ENCODE peak calls at places on chromosomes 2 and 18, in seven cellular contexts. E is HepG2, C is HCT116, Z is GM12878, B is SK-N-SH, M is K562, V is H1. N is an unnamed sample.

GRCh38 chr2:48070415-48070814 is 164.1 kb upstream of the FBXO11 start:
- DNase-seq in E (no peak), C (no peak), Z (no peak), B (no peak), M (no peak), V (no peak), N (no peak)

GRCh38 chr2:160432633-160433032 is 61.0 kb downstream of the RBMS1 start:
- DNase-seq in E (no peak), C (peak), Z (no peak), B (no peak), M (no peak), V (no peak), N (no peak)

GRCh38 chr18:47184419-47185050 is 8.4 kb upstream of the IER3IP1 start:
- DNase-seq in E (peak), C (peak), Z (no peak), B (no peak), M (peak), V (no peak), N (no peak)

GRCh38 chr18:38693085-38693484 is 1127.5 kb upstream of the CELF4 start:
- DNase-seq in E (no peak), C (no peak), Z (no peak), B (no peak), M (no peak), V (no peak), N (no peak)

GRCh38 chr2:31333046-31333445 is 81.5 kb downstream of the XDH start:
- DNase-seq in E (no peak), C (no peak), Z (no peak), B (no peak), M (no peak), V (no peak), N (no peak)

GRCh38 chr2:207950063-207950760 is 75.1 kb downstream of the PLEKHM3 start:
- DNase-seq in E (no peak), C (no peak), Z (no peak), B (no peak), M (no peak), V (no peak), N (no peak)

GRCh38 chr2:112033600-112033999 is 21.5 kb upstream of the TMEM87B start:
- DNase-seq in E (no peak), C (peak), Z (no peak), B (no peak), M (no peak), V (no peak), N (no peak)

GRCh38 chr18:48667276-48668254 is 128.7 kb downstream of the CTIF start:
- DNase-seq in E (peak), C (no peak), Z (no peak), B (peak), M (no peak), V (no peak), N (no peak)

GRCh38 chr2:107437265-107437664 is 389.4 kb upstream of the RGPD4 start:
- DNase-seq in E (no peak), C (no peak), Z (no peak), B (no peak), M (no peak), V (no peak), N (no peak)

GRCh38 chr2:159064446-159065301 is 96.2 kb downstream of the TANC1 start:
- DNase-seq in E (peak), C (no peak), Z (no peak), B (peak), M (no peak), V (no peak), N (no peak)

DNA sequence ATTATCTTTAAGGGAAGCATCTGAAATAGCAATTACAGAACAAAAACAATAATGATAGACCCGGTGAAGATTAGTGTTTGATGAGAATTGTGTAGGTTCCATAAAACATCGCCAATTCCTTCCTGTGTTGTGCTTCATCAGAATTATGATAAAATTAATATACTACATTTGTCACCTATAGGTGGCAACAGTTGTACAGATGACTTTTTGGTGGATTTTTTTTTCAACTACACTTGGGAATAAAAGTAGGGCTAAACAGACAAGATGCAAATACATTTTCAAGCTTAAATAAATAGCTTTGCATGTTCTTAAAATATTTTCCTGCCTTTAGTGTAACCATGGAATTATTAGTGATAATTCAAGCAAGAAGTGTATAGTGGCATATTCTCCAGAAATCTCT is 7.0 kb upstream of the LYPD1 start:
- DNase-seq in E (no peak), C (no peak), Z (no peak), B (no peak), M (no peak), V (no peak), N (no peak)
- TF ChIP-seq JUND in E (no peak), C (no peak), Z (no peak), B (no peak), M (no peak), V (no peak), N (no peak)

DNA sequence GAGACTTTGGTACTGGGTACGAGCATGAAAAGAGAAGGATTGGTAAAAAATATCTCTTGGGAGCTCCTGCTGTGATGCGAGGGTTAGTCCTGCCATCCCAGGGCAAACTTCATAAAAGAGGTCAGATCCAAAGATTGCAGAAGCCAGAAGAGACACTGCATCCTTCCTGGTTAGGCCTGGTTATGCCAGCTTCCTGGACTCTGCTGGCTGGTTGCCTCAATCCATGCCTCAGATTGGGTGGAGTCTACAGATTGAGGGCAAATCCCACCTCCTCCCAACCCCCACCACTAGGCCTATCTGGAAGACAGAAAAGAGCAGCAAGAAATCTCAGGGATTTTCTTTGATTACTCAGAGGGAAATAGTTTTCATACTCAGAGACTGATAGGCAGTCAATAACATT is 5.3 kb upstream of the ACADL start:
- DNase-seq in E (no peak), C (no peak), Z (no peak), B (no peak), M (no peak), V (no peak), N (no peak)
- TF ChIP-seq JUND in E (no peak), C (no peak), Z (no peak), B (no peak), M (no peak), V (no peak), N (no peak)

GRCh38 chr2:44902178-44902577 is 39.3 kb upstream of the SIX3 start:
- DNase-seq in E (no peak), C (no peak), Z (no peak), B (peak), M (no peak), V (no peak), N (no peak)

GRCh38 chr2:44909831-44910230 is 31.7 kb upstream of the SIX3 start:
- DNase-seq in E (no peak), C (no peak), Z (no peak), B (no peak), M (no peak), V (no peak), N (no peak)

GRCh38 chr2:44904578-44904977 is 36.9 kb upstream of the SIX3 start:
- DNase-seq in E (no peak), C (no peak), Z (no peak), B (no peak), M (no peak), V (no peak), N (no peak)

GRCh38 chr2:44902767-44903166 is 38.7 kb upstream of the SIX3 start:
- DNase-seq in E (no peak), C (no peak), Z (no peak), B (no peak), M (no peak), V (no peak), N (peak)

DNA sequence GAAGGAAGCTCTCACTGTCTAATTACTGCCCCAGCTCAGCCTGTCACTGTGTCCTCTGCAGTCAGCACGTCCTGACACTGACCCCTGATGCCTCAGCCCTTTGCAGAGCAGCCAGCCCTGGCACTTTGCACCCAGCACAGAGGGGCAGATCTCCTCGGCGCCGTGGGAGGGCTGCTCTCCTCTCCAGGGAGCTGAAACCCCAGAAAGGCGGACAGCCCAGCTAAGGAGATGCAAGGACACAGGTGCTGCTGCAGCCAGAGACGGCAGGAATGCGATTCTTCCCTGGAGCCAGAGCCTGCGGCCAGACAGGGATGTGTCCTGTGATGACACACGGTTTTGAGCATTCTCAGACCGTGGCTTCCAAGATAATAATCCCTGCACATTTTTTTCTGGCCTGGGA is 34.5 kb upstream of the SIX3 start:
- DNase-seq in E (no peak), C (no peak), Z (no peak), B (no peak), M (no peak), V (no peak), N (peak)
- TF ChIP-seq JUND in E (no peak), C (no peak), Z (no peak), B (no peak), M (no peak), V (no peak), N (no peak)

DNA sequence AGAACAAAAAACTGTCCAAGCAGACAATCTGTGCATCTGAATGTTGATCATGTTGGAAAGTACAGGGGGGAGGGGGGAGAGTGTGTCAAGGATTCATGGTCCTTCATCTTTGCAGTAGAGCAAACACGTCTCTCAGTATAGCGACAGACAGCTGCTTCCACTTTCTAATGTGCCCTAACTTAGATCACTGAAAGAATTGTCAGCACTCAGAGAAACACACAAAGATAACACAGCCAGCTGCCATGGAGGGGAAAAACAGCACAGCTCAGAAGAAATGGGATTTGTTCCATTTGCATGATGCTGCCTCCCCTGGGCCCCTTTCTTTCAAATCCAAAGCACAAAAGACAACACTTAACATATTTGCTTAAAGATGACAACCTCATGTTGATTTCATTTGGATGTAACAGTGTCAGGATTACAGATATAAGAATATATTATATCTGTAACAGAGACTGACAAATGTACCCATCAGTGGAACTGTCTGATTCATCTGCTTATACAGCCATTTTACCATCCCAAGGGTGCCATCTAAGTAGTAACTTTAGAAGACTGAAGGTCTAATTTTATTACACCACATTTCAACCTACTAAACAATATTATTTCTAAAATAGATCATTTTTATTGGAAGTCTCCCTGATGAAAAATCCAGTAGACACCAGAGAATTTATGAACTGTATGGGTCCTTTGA is 17.7 kb downstream of the FIGN start:
- DNase-seq in E (peak), C (no peak), Z (no peak), B (peak), M (no peak), V (no peak), N (no peak)
- TF ChIP-seq JUND in E (no peak), C (no peak), Z (no peak), B (no peak), M (no peak), V (no peak), N (no peak)

DNA sequence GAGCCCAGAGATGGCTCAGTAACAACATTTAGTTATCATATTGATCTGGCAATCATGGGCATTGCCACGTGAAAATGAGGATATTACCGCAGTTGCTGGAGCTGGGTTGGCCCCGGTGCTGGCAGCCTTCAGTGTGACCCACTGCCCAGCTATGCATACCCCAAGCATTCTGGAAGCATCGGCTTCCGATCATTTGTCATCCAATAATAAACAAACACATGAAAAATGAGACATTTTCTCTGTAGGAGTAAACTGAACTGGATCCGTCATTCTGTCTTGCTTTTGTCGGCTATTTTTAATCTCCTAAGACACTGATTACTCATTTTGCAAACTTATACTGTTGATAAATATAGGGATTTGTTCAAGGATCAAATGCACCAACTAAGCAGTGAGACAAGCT is 229.2 kb downstream of the ATAD2B start:
- DNase-seq in E (no peak), C (no peak), Z (no peak), B (peak), M (no peak), V (no peak), N (no peak)
- TF ChIP-seq JUND in E (no peak), C (no peak), Z (no peak), B (no peak), M (no peak), V (no peak), N (no peak)

DNA sequence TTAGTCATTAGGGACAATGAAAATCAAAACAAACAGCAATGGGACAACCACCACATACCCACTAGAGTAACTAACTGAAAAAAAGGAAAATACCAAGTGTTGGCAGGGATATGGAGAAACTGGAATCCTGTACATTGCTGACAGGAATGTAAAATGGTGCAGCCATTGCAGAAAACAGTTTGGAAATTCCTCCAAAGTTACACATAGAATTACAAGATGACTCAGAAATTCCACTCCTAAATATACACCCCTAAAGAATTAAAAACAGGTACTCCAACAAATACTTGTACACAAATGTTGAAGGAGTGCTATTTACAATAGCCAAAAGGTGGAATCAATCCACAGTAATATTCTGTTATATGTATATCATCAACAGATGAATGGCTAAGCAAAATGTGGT is 110.9 kb downstream of the ROCK1 start:
- DNase-seq in E (no peak), C (no peak), Z (no peak), B (no peak), M (no peak), V (no peak), N (no peak)
- TF ChIP-seq JUND in E (no peak), C (no peak), Z (no peak), B (no peak), M (no peak), V (no peak), N (no peak)

GRCh38 chr18:45863469-45863868 is 38.0 kb downstream of the SIGLEC15 start:
- DNase-seq in E (no peak), C (no peak), Z (no peak), B (no peak), M (no peak), V (no peak), N (no peak)
- TF ChIP-seq JUND in E (no peak), C (no peak), Z (no peak), B (no peak), M (no peak), V (no peak), N (no peak)